ENCODE peak calls at places on chromosomes 6 and 20, in six cellular contexts. W is K562, K is GM23248, N is endothelial cell of umbilical vein, E is astrocyte, D is neural progenitor cell. H is an unnamed sample.

GRCh38 chr6:37987008-37987407 is 167.5 kb downstream of the ZFAND3 start:
- DNase-seq in D (no peak), K (peak), N (no peak), W (no peak), E (peak), H (no peak)

GRCh38 chr20:63124782-63125580 is 91.0 kb downstream of the YTHDF1 start:
- DNase-seq in K (no peak), W (no peak), D (peak), E (no peak), N (no peak), H (no peak)

GRCh38 chr6:30870546-30870945 is 13.8 kb upstream of the DDR1 start:
- DNase-seq in K (no peak), E (no peak), N (no peak), W (peak), D (no peak), H (no peak)

GRCh38 chr20:48035961-48036731 is 250.9 kb upstream of the SULF2 start:
- DNase-seq in D (no peak), N (no peak), E (no peak), W (no peak), K (peak), H (no peak)

GRCh38 chr6:3228791-3229565 is 1.5 kb upstream of the TUBB2B start:
- DNase-seq in N (no peak), D (peak), K (no peak), E (no peak), W (no peak), H (no peak)

GRCh38 chr6:9851541-9852380 is 563.1 kb downstream of the TFAP2A start:
- DNase-seq in E (peak), D (peak), N (no peak), K (peak), W (no peak), H (peak)

GRCh38 chr6:15096894-15097837 is 148.7 kb upstream of the JARID2 start:
- DNase-seq in K (peak), D (no peak), E (peak), N (no peak), W (peak), H (no peak)

GRCh38 chr6:153523390-153523789 is 392.3 kb upstream of the RGS17 start:
- DNase-seq in W (no peak), E (no peak), K (no peak), N (no peak), D (no peak), H (no peak)

GRCh38 chr6:100343678-100344077 is 121.0 kb downstream of the SIM1 start:
- DNase-seq in E (peak), W (no peak), D (no peak), K (peak), N (peak), H (no peak)

GRCh38 chr6:14702678-14703077 is 543.2 kb upstream of the JARID2 start:
- DNase-seq in K (no peak), D (no peak), E (no peak), N (no peak), W (no peak), H (no peak)

GRCh38 chr20:46401478-46401860 is 4.9 kb downstream of the ELMO2 start:
- DNase-seq in K (no peak), W (no peak), D (no peak), N (no peak), E (no peak), H (peak)

GRCh38 chr20:32972181-32973076 is 31.8 kb downstream of the SUN5 start:
- DNase-seq in W (peak), K (no peak), E (no peak), N (peak), D (no peak), H (peak)

GRCh38 chr6:116059713-116060571 is 749 bp downstream of the FRK start:
- DNase-seq in D (no peak), W (peak), K (peak), N (no peak), E (peak), H (peak)

GRCh38 chr6:137084090-137084489 is 39.3 kb upstream of the IL20RA start:
- DNase-seq in E (no peak), W (no peak), K (no peak), D (no peak), N (no peak), H (no peak)

GRCh38 chr6:89637960-89638319 is 607 bp downstream of the LYRM2 start:
- DNase-seq in K (no peak), D (no peak), E (no peak), N (no peak), W (no peak), H (no peak)

GRCh38 chr6:42043787-42044475 is 6.4 kb upstream of the TAF8 start:
- DNase-seq in D (peak), E (peak), W (peak), K (peak), N (peak), H (peak)

GRCh38 chr6:116877743-116878142 is 701 bp downstream of the RFX6 start:
- DNase-seq in D (peak), E (no peak), W (no peak), N (no peak), K (no peak), H (no peak)

GRCh38 chr6:169241688-169242350 is 11.8 kb downstream of the THBS2 start:
- DNase-seq in K (no peak), D (no peak), N (no peak), W (no peak), E (no peak), H (no peak)

GRCh38 chr6:19312291-19312978 is 524.7 kb upstream of the ID4 start:
- DNase-seq in D (peak), E (no peak), K (no peak), W (no peak), N (no peak), H (no peak)

GRCh38 chr6:836276-836853 is 143.4 kb upstream of the EXOC2 start:
- DNase-seq in N (no peak), K (no peak), W (no peak), E (no peak), D (no peak), H (no peak)

GRCh38 chr6:132596201-132596600 is 6.7 kb upstream of the TAAR5 start:
- DNase-seq in E (no peak), D (no peak), W (no peak), K (no peak), N (no peak), H (no peak)

GRCh38 chr6:114304304-114304887 is 38.4 kb downstream of the HS3ST5 start:
- DNase-seq in K (peak), E (peak), D (no peak), W (no peak), N (peak), H (peak)

GRCh38 chr20:63736893-63737689 is 627 bp downstream of the LIME1 start:
- DNase-seq in N (no peak), D (no peak), K (no peak), E (no peak), W (peak), H (peak)

GRCh38 chr20:60327971-60328660 is 369.9 kb downstream of the CDH26 start:
- DNase-seq in N (no peak), D (no peak), E (no peak), W (no peak), K (no peak), H (no peak)

GRCh38 chr6:109359248-109359647 is 23.0 kb downstream of the CD164 start:
- DNase-seq in D (no peak), W (no peak), N (no peak), K (no peak), E (no peak), H (no peak)

GRCh38 chr6:109869398-109870165 is 108.5 kb upstream of the GPR6 start:
- DNase-seq in W (no peak), E (no peak), D (no peak), K (peak), N (no peak), H (no peak)

GRCh38 chr20:31517373-31517772 is 3.1 kb downstream of the HM13 start:
- DNase-seq in K (peak), D (peak), W (peak), E (peak), N (peak), H (no peak)

GRCh38 chr6:44397424-44398169 is 10.1 kb downstream of the CDC5L start:
- DNase-seq in N (no peak), K (no peak), E (no peak), W (no peak), D (peak), H (no peak)

GRCh38 chr6:163943647-163944395 is 529.3 kb downstream of the QKI start:
- DNase-seq in W (no peak), D (peak), E (peak), N (no peak), K (no peak), H (no peak)

GRCh38 chr6:89483111-89483720 is 50.3 kb downstream of the ANKRD6 start:
- DNase-seq in N (no peak), K (peak), E (peak), D (peak), W (no peak), H (no peak)

GRCh38 chr20:25418779-25419178 is 11.3 kb downstream of the GINS1 start:
- DNase-seq in E (peak), W (no peak), D (no peak), N (no peak), K (peak), H (no peak)

GRCh38 chr6:30234361-30234760 is 21.2 kb upstream of the TRIM26 start:
- DNase-seq in K (peak), E (no peak), N (no peak), W (no peak), D (no peak), H (no peak)

DNA sequence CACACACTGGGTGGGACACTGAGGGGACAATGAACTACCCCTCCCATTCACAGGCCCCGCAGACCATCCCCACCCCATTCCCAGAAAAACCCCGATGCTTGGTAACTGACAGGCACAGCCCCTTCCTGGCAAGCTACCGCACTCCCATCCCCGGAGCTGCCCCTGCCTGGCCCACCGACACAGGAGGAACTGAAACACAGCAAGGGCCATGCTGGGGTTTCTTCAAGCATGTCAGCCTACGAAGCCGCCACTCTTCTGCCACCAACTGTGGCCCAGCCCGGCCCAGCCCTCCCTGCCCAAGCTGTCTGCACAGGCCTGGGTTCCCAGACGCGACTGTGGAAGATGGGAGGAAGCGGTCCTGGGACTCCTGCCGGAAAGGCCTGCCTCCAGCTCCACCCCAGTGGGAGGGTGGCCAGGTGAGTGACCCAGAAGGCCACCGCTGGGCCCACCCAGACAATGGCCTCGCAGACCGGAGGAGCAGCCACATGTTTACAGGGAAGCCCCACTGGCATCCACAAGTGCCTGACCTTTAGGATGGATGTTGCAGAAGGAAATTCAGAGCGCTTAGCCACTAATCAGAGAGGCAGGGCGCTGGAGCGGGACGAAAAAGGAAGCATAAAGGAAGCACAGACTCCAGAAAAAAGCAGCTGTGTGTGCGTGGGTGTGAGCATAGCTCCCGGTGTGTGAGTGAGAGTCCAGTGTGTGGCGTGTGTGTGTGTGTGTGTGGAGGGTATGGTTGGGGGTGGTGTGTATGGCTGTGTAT is 91.5 kb downstream of the PRND start:
- DNase-seq in N (peak), D (no peak), E (no peak), W (no peak), K (no peak), H (no peak)
- H3K9ac ChIP-seq in N (no peak), D (no peak), E (no peak), W (no peak), K (no peak), H (no peak)

GRCh38 chr6:21087188-21087587 is 506.4 kb upstream of the SOX4 start:
- DNase-seq in E (no peak), W (no peak), K (no peak), D (no peak), N (no peak), H (no peak)

GRCh38 chr6:21085206-21085605 is 508.3 kb upstream of the SOX4 start:
- DNase-seq in K (no peak), W (no peak), N (no peak), D (no peak), E (no peak), H (no peak)

GRCh38 chr6:21082091-21082490 is 511.5 kb upstream of the SOX4 start:
- DNase-seq in W (no peak), N (no peak), K (no peak), D (no peak), E (no peak), H (no peak)

GRCh38 chr6:21085643-21086042 is 507.9 kb upstream of the SOX4 start:
- DNase-seq in E (no peak), D (no peak), K (no peak), N (no peak), W (no peak), H (no peak)

GRCh38 chr6:21083708-21084107 is 509.8 kb upstream of the SOX4 start:
- DNase-seq in D (no peak), E (no peak), K (no peak), W (no peak), N (no peak), H (no peak)
- TF ChIP-seq EZH2 in D (no peak), E (no peak), K (no peak), W (no peak), N (no peak), H (no peak)

DNA sequence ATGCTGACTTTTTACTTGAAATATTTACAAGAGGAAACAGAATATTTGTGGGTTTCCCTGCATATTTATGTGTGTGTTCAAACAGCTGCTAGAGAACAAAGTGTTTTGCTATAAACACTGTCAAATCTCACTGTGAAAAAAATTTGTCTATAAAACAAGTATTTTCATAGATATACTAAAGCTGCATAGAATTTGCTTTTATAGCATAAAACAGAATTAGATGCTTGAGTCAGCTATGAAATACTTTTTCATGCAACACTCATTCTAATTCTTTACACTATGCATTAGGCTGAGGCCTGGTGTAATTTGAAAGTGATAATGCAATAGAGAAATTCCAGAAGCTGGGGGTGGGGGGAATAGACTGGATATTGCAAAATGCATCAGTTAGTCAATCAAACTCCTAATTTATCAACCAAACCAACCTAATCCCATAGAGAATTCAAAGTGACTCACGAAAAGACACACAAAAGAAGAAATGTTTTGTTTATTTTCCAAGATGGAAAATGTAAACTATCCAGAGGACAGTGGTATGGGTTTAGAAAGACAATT is 148.2 kb downstream of the LAMA2 start:
- DNase-seq in W (no peak), E (peak), D (no peak), N (no peak), K (peak), H (no peak)
- H3K9ac ChIP-seq in W (no peak), E (no peak), D (no peak), N (no peak), K (peak), H (no peak)

GRCh38 chr6:134245691-134246090 is 72.2 kb downstream of the SGK1 start:
- DNase-seq in K (no peak), N (no peak), W (no peak), E (no peak), D (no peak), H (no peak)

GRCh38 chr6:134249412-134249758 is 68.5 kb downstream of the SGK1 start:
- DNase-seq in N (no peak), E (no peak), D (no peak), W (no peak), K (no peak), H (no peak)

GRCh38 chr6:134247854-134248580 is 69.9 kb downstream of the SGK1 start:
- DNase-seq in N (no peak), W (no peak), E (no peak), D (no peak), K (no peak), H (peak)

GRCh38 chr6:134245041-134245440 is 72.9 kb downstream of the SGK1 start:
- DNase-seq in K (peak), W (no peak), E (peak), D (no peak), N (no peak), H (no peak)

GRCh38 chr6:134247271-134247833 is 70.6 kb downstream of the SGK1 start:
- DNase-seq in N (no peak), W (no peak), D (no peak), E (no peak), K (no peak), H (peak)
- TF ChIP-seq EZH2 in N (no peak), W (no peak), D (no peak), E (no peak), K (no peak), H (no peak)

DNA sequence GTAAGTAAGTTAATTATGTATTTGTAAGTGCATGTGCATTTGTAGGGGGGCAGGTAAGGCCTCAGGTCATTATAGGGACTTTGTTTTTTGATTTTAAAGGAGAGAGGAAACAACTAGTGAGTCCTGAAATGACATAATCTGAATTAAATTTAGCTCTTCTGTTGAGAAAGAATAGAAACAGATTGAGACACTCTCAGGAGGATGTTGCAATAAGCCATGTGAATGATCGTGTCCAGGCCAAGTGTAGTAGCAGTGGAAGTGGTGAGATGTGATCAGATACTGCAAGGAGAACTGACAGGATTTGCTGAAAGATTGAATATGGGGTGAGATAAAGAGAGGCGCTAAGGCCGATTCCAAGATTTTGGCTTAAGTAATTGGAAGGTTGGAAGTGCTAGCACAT is 2.6 kb upstream of the CENPW start:
- DNase-seq in K (peak), E (peak), D (no peak), N (no peak), W (no peak), H (no peak)
- H3K9ac ChIP-seq in K (no peak), E (no peak), D (no peak), N (no peak), W (no peak), H (no peak)

H was measured in MM.1S.